ENCODE peak calls at places on chromosomes 11 and 22, in four cellular contexts. One of them, this sample, is unnamed. For H3K9me3, the result is how much of the 10 kb centered on the place peaks cover.

GRCh38 chr11:2101171-2101675 is 38.0 kb downstream of the IGF2 start:
- DNase-seq in heart right ventricle: no peak
- DNase-seq in colonic mucosa: no peak
- DNase-seq in stomach: no peak
- DNase-seq in this sample: peak

GRCh38 chr11:72223615-72224586 is 666 bp upstream of the INPPL1 start:
- DNase-seq in stomach: peak
- DNase-seq in heart right ventricle: peak
- DNase-seq in colonic mucosa: peak
- DNase-seq in this sample: peak

GRCh38 chr11:27239305-27239942 is 123.6 kb downstream of the CCDC34 start:
- DNase-seq in stomach: no peak
- DNase-seq in heart right ventricle: no peak
- DNase-seq in colonic mucosa: no peak
- DNase-seq in this sample: no peak

GRCh38 chr22:18994780-18995711 is 59.0 kb upstream of the PRODH start:
- DNase-seq in colonic mucosa: no peak
- DNase-seq in heart right ventricle: no peak
- DNase-seq in stomach: no peak
- DNase-seq in this sample: no peak

GRCh38 chr22:50175191-50175461 is 4.6 kb downstream of the PANX2 start:
- DNase-seq in stomach: no peak
- DNase-seq in heart right ventricle: no peak
- DNase-seq in colonic mucosa: no peak
- DNase-seq in this sample: no peak

GRCh38 chr11:83051760-83052671 is 19.7 kb downstream of the RAB30 start:
- DNase-seq in heart right ventricle: peak
- DNase-seq in colonic mucosa: no peak
- DNase-seq in stomach: no peak
- DNase-seq in this sample: no peak

GRCh38 chr11:2983908-2984307 is 8.2 kb downstream of the NAP1L4 start:
- DNase-seq in stomach: no peak
- DNase-seq in heart right ventricle: no peak
- DNase-seq in colonic mucosa: no peak
- DNase-seq in this sample: no peak

GRCh38 chr22:39724857-39725256 is 154.3 kb downstream of the CACNA1I start:
- DNase-seq in stomach: no peak
- DNase-seq in heart right ventricle: no peak
- DNase-seq in colonic mucosa: no peak
- DNase-seq in this sample: no peak

GRCh38 chr11:126311464-126312291 is 7.8 kb downstream of the DCPS start:
- DNase-seq in heart right ventricle: no peak
- DNase-seq in colonic mucosa: no peak
- DNase-seq in stomach: no peak
- DNase-seq in this sample: no peak

GRCh38 chr11:107741044-107741823 is 29.4 kb upstream of the SLN start:
- DNase-seq in stomach: no peak
- DNase-seq in heart right ventricle: no peak
- DNase-seq in colonic mucosa: no peak
- DNase-seq in this sample: no peak

GRCh38 chr11:45176996-45177395 is 30.6 kb downstream of the PRDM11 start:
- DNase-seq in heart right ventricle: no peak
- DNase-seq in colonic mucosa: no peak
- DNase-seq in stomach: peak
- DNase-seq in this sample: no peak

GRCh38 chr11:15828241-15828903 is 528.0 kb downstream of the SOX6 start:
- DNase-seq in heart right ventricle: no peak
- DNase-seq in colonic mucosa: no peak
- DNase-seq in stomach: no peak
- DNase-seq in this sample: no peak

GRCh38 chr22:48717076-48717810 is 1110.4 kb downstream of the BRD1 start:
- DNase-seq in colonic mucosa: no peak
- DNase-seq in heart right ventricle: no peak
- DNase-seq in stomach: no peak
- DNase-seq in this sample: no peak

GRCh38 chr22:48715511-48715910 is 1112.2 kb downstream of the BRD1 start:
- DNase-seq in stomach: no peak
- DNase-seq in heart right ventricle: no peak
- DNase-seq in colonic mucosa: no peak
- DNase-seq in this sample: no peak

GRCh38 chr22:48718818-48719500 is 1108.7 kb downstream of the BRD1 start:
- DNase-seq in colonic mucosa: no peak
- DNase-seq in heart right ventricle: no peak
- DNase-seq in stomach: no peak
- DNase-seq in this sample: no peak

GRCh38 chr22:48719978-48720661 is 1107.6 kb downstream of the BRD1 start:
- DNase-seq in heart right ventricle: no peak
- DNase-seq in stomach: no peak
- DNase-seq in colonic mucosa: no peak
- DNase-seq in this sample: no peak

GRCh38 chr22:48717883-48718817 is 1109.5 kb downstream of the BRD1 start:
- DNase-seq in heart right ventricle: no peak
- DNase-seq in colonic mucosa: no peak
- DNase-seq in stomach: no peak
- DNase-seq in this sample: no peak
- H3K9me3 ChIP-seq in heart right ventricle: under half
- H3K9me3 ChIP-seq in colonic mucosa: under half
- H3K9me3 ChIP-seq in stomach: under half
- H3K9me3 ChIP-seq in this sample: under half

GRCh38 chr11:50170115-50170514 is 137.4 kb downstream of the OR4C45 start:
- DNase-seq in colonic mucosa: no peak
- DNase-seq in heart right ventricle: no peak
- DNase-seq in stomach: no peak
- DNase-seq in this sample: no peak

GRCh38 chr11:50174975-50175374 is 142.3 kb downstream of the OR4C45 start:
- DNase-seq in heart right ventricle: no peak
- DNase-seq in stomach: no peak
- DNase-seq in colonic mucosa: no peak
- DNase-seq in this sample: no peak

GRCh38 chr11:50169634-50170033 is 137.0 kb downstream of the OR4C45 start:
- DNase-seq in heart right ventricle: no peak
- DNase-seq in colonic mucosa: no peak
- DNase-seq in stomach: no peak
- DNase-seq in this sample: no peak

GRCh38 chr11:50178732-50179131 is 146.1 kb downstream of the OR4C45 start:
- DNase-seq in heart right ventricle: no peak
- DNase-seq in stomach: no peak
- DNase-seq in colonic mucosa: no peak
- DNase-seq in this sample: no peak

DNA sequence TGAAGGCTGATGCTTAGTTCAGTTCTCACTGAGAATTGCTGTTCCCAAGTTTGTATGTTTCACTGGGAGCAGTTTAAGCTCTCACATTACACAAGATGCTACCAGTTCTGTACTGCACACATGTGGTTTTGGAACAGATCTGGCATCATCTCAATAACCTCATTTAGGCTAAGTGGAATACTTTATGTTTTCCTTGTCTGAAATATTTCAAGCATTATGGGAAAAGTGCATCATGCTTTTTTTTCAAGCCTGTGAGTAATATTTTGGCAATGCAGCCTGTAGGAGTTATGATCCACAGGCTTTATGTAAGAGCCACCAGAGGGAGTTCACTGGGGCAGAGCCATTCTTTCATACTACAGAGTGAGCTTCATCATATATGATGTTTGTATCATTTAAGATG is 141.5 kb downstream of the OR4C45 start:
- DNase-seq in colonic mucosa: no peak
- DNase-seq in heart right ventricle: no peak
- DNase-seq in stomach: no peak
- DNase-seq in this sample: no peak
- H3K9me3 ChIP-seq in colonic mucosa: under half
- H3K9me3 ChIP-seq in heart right ventricle: under half
- H3K9me3 ChIP-seq in stomach: under half
- H3K9me3 ChIP-seq in this sample: under half

DNA sequence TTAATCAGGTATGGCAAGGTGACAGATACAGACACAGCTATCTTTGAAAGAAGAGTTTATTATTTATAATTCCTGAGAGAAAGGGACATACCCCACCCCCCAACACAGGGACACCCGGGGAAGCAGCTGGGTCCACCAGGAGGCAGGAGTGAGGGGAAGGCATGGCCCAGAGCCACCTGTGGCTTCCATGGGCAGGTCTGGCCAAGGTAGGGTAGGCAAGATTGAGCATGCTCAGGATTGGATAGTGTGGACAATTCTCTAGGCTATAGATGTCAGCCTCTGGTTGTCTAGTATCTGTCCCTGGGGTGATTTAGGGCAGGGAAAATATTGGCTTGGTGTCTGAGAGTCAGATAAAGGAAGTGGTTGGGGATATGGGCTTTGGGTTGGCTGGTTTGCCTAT is 27.5 kb upstream of the SMIM35 start:
- DNase-seq in heart right ventricle: no peak
- DNase-seq in colonic mucosa: no peak
- DNase-seq in stomach: no peak
- DNase-seq in this sample: no peak
- H3K9me3 ChIP-seq in heart right ventricle: under half
- H3K9me3 ChIP-seq in colonic mucosa: under half
- H3K9me3 ChIP-seq in stomach: under half
- H3K9me3 ChIP-seq in this sample: under half

GRCh38 chr22:47274196-47274595 is 511.7 kb downstream of the TBC1D22A start:
- DNase-seq in heart right ventricle: no peak
- DNase-seq in stomach: no peak
- DNase-seq in colonic mucosa: no peak
- DNase-seq in this sample: no peak
- H3K9me3 ChIP-seq in heart right ventricle: under half
- H3K9me3 ChIP-seq in stomach: under half
- H3K9me3 ChIP-seq in colonic mucosa: under half
- H3K9me3 ChIP-seq in this sample: under half

GRCh38 chr11:134581966-134582787 is 170.1 kb upstream of the B3GAT1 start:
- DNase-seq in colonic mucosa: no peak
- DNase-seq in stomach: no peak
- DNase-seq in heart right ventricle: no peak
- DNase-seq in this sample: no peak
- H3K9me3 ChIP-seq in colonic mucosa: under half
- H3K9me3 ChIP-seq in stomach: under half
- H3K9me3 ChIP-seq in heart right ventricle: under half
- H3K9me3 ChIP-seq in this sample: under half

GRCh38 chr11:38530226-38530625 is 1932.2 kb upstream of the RAG2 start:
- DNase-seq in heart right ventricle: no peak
- DNase-seq in colonic mucosa: no peak
- DNase-seq in stomach: no peak
- DNase-seq in this sample: no peak

GRCh38 chr11:38524945-38525344 is 1926.9 kb upstream of the RAG2 start:
- DNase-seq in heart right ventricle: no peak
- DNase-seq in colonic mucosa: no peak
- DNase-seq in stomach: no peak
- DNase-seq in this sample: no peak
- H3K9me3 ChIP-seq in heart right ventricle: under half
- H3K9me3 ChIP-seq in colonic mucosa: under half
- H3K9me3 ChIP-seq in stomach: under half
- H3K9me3 ChIP-seq in this sample: under half

GRCh38 chr22:47458348-47458747 is 695.9 kb downstream of the TBC1D22A start:
- DNase-seq in colonic mucosa: peak
- DNase-seq in heart right ventricle: no peak
- DNase-seq in stomach: no peak
- DNase-seq in this sample: no peak
- H3K9me3 ChIP-seq in colonic mucosa: under half
- H3K9me3 ChIP-seq in heart right ventricle: under half
- H3K9me3 ChIP-seq in stomach: under half
- H3K9me3 ChIP-seq in this sample: under half

This sample was measured in T-helper 17 cell.